ENCODE peak calls at places on chromosomes 2 and 18, in four cellular contexts. P is activated naive CD8-positive, alpha-beta T cell treated with anti-CD3 and anti-CD28 coated beads, Interleukin-2, amount 10 ng/mL, durations not matched to agents 7 days and 5 days; G is iPS-NIHi11; K is hippocampal formation. E is an unnamed sample.

GRCh38 chr2:161044095-161044874 is 115.9 kb upstream of the TANK start:
- DNase-seq in P (no peak), G (no peak), K (no peak), E (no peak)

GRCh38 chr18:47881752-47882455 is 48.6 kb downstream of the SMAD2 start:
- DNase-seq in P (no peak), G (no peak), K (no peak), E (no peak)

GRCh38 chr2:141021109-141021508 is 1109.7 kb downstream of the LRP1B start:
- DNase-seq in P (no peak), G (no peak), K (no peak), E (no peak)

GRCh38 chr2:132477962-132478361 is 61.4 kb downstream of the GPR39 start:
- DNase-seq in P (no peak), G (no peak), K (no peak), E (no peak)

GRCh38 chr2:140442319-140442718 is 1662.1 kb upstream of the NXPH2 start:
- DNase-seq in P (no peak), G (no peak), K (no peak), E (no peak)

GRCh38 chr2:96580771-96581170 is 44.2 kb downstream of the ARID5A start:
- DNase-seq in P (no peak), G (peak; percentile 73), K (no peak), E (no peak)

GRCh38 chr2:64260817-64261216 is 116.6 kb upstream of the PELI1 start:
- DNase-seq in P (no peak), G (no peak), K (peak; percentile 24), E (no peak)

GRCh38 chr2:73013941-73014340 is 57.6 kb downstream of the SFXN5 start:
- DNase-seq in P (no peak), G (no peak), K (no peak), E (no peak)

GRCh38 chr2:238128061-238129040 is 10.1 kb upstream of the KLHL30 start:
- DNase-seq in P (no peak), G (peak; percentile 69), K (no peak), E (no peak)

GRCh38 chr2:45009928-45010705 is 865 bp upstream of the SIX2 start:
- DNase-seq in P (peak; percentile 34), G (peak; percentile 63), K (no peak), E (no peak)

GRCh38 chr2:14517731-14518130 is 114.8 kb upstream of the LRATD1 start:
- DNase-seq in P (no peak), G (no peak), K (no peak), E (no peak)

GRCh38 chr2:209236369-209236768 is 187.5 kb upstream of the MAP2 start:
- DNase-seq in P (no peak), G (peak; percentile 40), K (no peak), E (peak; percentile 57)

GRCh38 chr18:9916067-9916684 is 2.4 kb downstream of the VAPA start:
- DNase-seq in P (no peak), G (no peak), K (no peak), E (no peak)

GRCh38 chr2:229492034-229492433 is 220.9 kb upstream of the PID1 start:
- DNase-seq in P (no peak), G (no peak), K (no peak), E (no peak)

GRCh38 chr2:49687873-49688272 is 533.6 kb upstream of the FSHR start:
- DNase-seq in P (no peak), G (no peak), K (no peak), E (no peak)

GRCh38 chr2:65605427-65606058 is 173.1 kb upstream of the SPRED2 start:
- DNase-seq in P (no peak), G (no peak), K (no peak), E (no peak)

GRCh38 chr2:158796606-158797005 is 1.5 kb downstream of the DAPL1 start:
- DNase-seq in P (no peak), G (no peak), K (no peak), E (no peak)

GRCh38 chr2:65299246-65299645 is 71.6 kb downstream of the ACTR2 start:
- DNase-seq in P (no peak), G (no peak), K (no peak), E (no peak)

GRCh38 chr2:68203587-68203986 is 45.9 kb downstream of the PNO1 start:
- DNase-seq in P (no peak), G (no peak), K (no peak), E (no peak)

GRCh38 chr2:31113765-31114164 is 24.5 kb downstream of the GALNT14 start:
- DNase-seq in P (no peak), G (no peak), K (no peak), E (no peak)

GRCh38 chr18:79950440-79951341 is 762 bp downstream of the SLC66A2 start:
- DNase-seq in P (peak; percentile 66), G (peak; percentile 72), K (no peak), E (no peak)

GRCh38 chr2:155169317-155169716 is 470.8 kb downstream of the KCNJ3 start:
- DNase-seq in P (no peak), G (no peak), K (no peak), E (no peak)